ENCODE peak calls at places on chromosomes 11 and 22, in eight cellular contexts. One of them, this sample, is unnamed.
A peak's percentile ranks its signal among the peaks of the same experiment; 100 is the strongest.

GRCh38 chr11:65003282-65003681 is 6.5 kb upstream of the BATF2 start:
- DNase-seq in lower leg skin: no peak
- DNase-seq in fibroblast of the aortic adventitia: peak; percentile 52
- DNase-seq in heart right ventricle: no peak
- DNase-seq in HL-60: no peak
- DNase-seq in AG04449: no peak
- DNase-seq in fibroblast of mammary gland: peak; percentile 45
- DNase-seq in colonic mucosa: no peak
- DNase-seq in this sample: no peak

GRCh38 chr11:134652586-134653255 is 240.7 kb upstream of the B3GAT1 start:
- DNase-seq in lower leg skin: peak; percentile 48
- DNase-seq in fibroblast of the aortic adventitia: no peak
- DNase-seq in heart right ventricle: no peak
- DNase-seq in HL-60: no peak
- DNase-seq in AG04449: no peak
- DNase-seq in fibroblast of mammary gland: no peak
- DNase-seq in colonic mucosa: peak; percentile 1
- DNase-seq in this sample: no peak

GRCh38 chr11:86623041-86623621 is 49.3 kb downstream of the ME3 start:
- DNase-seq in lower leg skin: no peak
- DNase-seq in fibroblast of the aortic adventitia: no peak
- DNase-seq in heart right ventricle: no peak
- DNase-seq in HL-60: no peak
- DNase-seq in AG04449: no peak
- DNase-seq in fibroblast of mammary gland: peak; percentile 48
- DNase-seq in colonic mucosa: no peak
- DNase-seq in this sample: no peak

GRCh38 chr11:71286701-71287643 is 34.6 kb upstream of the SHANK2 start:
- DNase-seq in lower leg skin: peak; percentile 89
- DNase-seq in fibroblast of the aortic adventitia: peak; percentile 97
- DNase-seq in heart right ventricle: no peak
- DNase-seq in HL-60: no peak
- DNase-seq in AG04449: peak; percentile 96
- DNase-seq in fibroblast of mammary gland: peak; percentile 98
- DNase-seq in colonic mucosa: peak; percentile 73
- DNase-seq in this sample: peak; percentile 98

GRCh38 chr11:9601041-9601875 is 27.8 kb downstream of the WEE1 start:
- DNase-seq in lower leg skin: peak; percentile 58
- DNase-seq in fibroblast of the aortic adventitia: peak; percentile 34
- DNase-seq in heart right ventricle: no peak
- DNase-seq in HL-60: peak; percentile 94
- DNase-seq in AG04449: no peak
- DNase-seq in fibroblast of mammary gland: peak; percentile 56
- DNase-seq in colonic mucosa: peak; percentile 35
- DNase-seq in this sample: peak; percentile 45

GRCh38 chr11:20050551-20051333 is 109.5 kb downstream of the DBX1 start:
- DNase-seq in lower leg skin: no peak
- DNase-seq in fibroblast of the aortic adventitia: peak; percentile 60
- DNase-seq in heart right ventricle: no peak
- DNase-seq in HL-60: no peak
- DNase-seq in AG04449: no peak
- DNase-seq in fibroblast of mammary gland: no peak
- DNase-seq in colonic mucosa: no peak
- DNase-seq in this sample: no peak

GRCh38 chr11:121024989-121025388 is 1.1 kb downstream of the TBCEL start:
- DNase-seq in lower leg skin: no peak
- DNase-seq in fibroblast of the aortic adventitia: peak; percentile 42
- DNase-seq in heart right ventricle: no peak
- DNase-seq in HL-60: no peak
- DNase-seq in AG04449: no peak
- DNase-seq in fibroblast of mammary gland: peak; percentile 30
- DNase-seq in colonic mucosa: no peak
- DNase-seq in this sample: no peak

GRCh38 chr22:42688241-42688913 is 32.3 kb downstream of the A4GALT start:
- DNase-seq in lower leg skin: peak; percentile 97
- DNase-seq in fibroblast of the aortic adventitia: peak; percentile 98
- DNase-seq in heart right ventricle: peak; percentile 86
- DNase-seq in HL-60: no peak
- DNase-seq in AG04449: peak; percentile 60
- DNase-seq in fibroblast of mammary gland: peak; percentile 96
- DNase-seq in colonic mucosa: peak; percentile 73
- DNase-seq in this sample: peak; percentile 85

GRCh38 chr11:13983081-13983751 is 20.7 kb downstream of the SPON1 start:
- DNase-seq in lower leg skin: no peak
- DNase-seq in fibroblast of the aortic adventitia: peak; percentile 68
- DNase-seq in heart right ventricle: no peak
- DNase-seq in HL-60: no peak
- DNase-seq in AG04449: no peak
- DNase-seq in fibroblast of mammary gland: peak; percentile 63
- DNase-seq in colonic mucosa: peak; percentile 46
- DNase-seq in this sample: peak; percentile 41

GRCh38 chr11:124898711-124899110 is 1.0 kb upstream of the ROBO4 start:
- DNase-seq in lower leg skin: peak; percentile 84
- DNase-seq in fibroblast of the aortic adventitia: peak; percentile 90
- DNase-seq in heart right ventricle: peak; percentile 59
- DNase-seq in HL-60: no peak
- DNase-seq in AG04449: no peak
- DNase-seq in fibroblast of mammary gland: peak; percentile 78
- DNase-seq in colonic mucosa: no peak
- DNase-seq in this sample: peak; percentile 45

GRCh38 chr11:61507012-61507768 is 1.4 kb upstream of the LRRC10B start:
- DNase-seq in lower leg skin: no peak
- DNase-seq in fibroblast of the aortic adventitia: no peak
- DNase-seq in heart right ventricle: no peak
- DNase-seq in HL-60: no peak
- DNase-seq in AG04449: no peak
- DNase-seq in fibroblast of mammary gland: no peak
- DNase-seq in colonic mucosa: no peak
- DNase-seq in this sample: no peak

DNA sequence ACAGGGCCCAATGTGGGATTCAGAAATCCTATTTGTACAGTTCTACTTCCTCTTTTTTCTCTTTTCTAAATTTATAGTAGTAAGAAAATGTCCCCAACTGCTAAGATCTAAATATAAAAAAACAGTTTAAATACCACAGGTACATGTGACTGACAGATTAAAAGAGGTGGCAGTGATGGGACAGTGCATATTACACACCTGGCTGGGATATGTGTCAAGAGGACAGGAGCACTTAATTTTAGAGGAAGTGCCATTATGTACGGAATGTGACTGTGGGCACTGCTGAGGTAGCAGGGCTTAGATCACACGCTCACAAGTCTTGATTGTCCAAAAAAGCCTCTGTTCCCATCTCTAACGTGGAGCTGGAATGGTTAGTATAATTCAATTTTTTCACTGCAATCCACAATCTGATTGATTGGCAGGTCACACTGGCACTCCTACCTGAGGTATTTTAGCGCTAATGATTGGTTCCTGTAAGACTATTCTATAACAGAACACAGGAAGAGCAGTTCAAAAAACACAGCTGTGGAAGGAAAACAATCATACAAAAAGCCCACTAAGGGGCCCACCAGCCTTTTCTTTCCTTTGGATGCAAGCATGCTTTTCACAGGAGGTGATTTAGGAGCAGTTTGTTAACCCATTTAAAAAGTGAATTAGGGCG is 34.6 kb downstream of the APOL5 start:
- DNase-seq in lower leg skin: no peak
- DNase-seq in fibroblast of the aortic adventitia: no peak
- DNase-seq in heart right ventricle: no peak
- DNase-seq in HL-60: no peak
- DNase-seq in AG04449: no peak
- DNase-seq in fibroblast of mammary gland: no peak
- DNase-seq in colonic mucosa: no peak
- DNase-seq in this sample: no peak
- TF ChIP-seq CTCF in lower leg skin: no peak
- TF ChIP-seq CTCF in fibroblast of the aortic adventitia: no peak
- TF ChIP-seq CTCF in heart right ventricle: no peak
- TF ChIP-seq CTCF in HL-60: no peak
- TF ChIP-seq CTCF in AG04449: no peak
- TF ChIP-seq CTCF in fibroblast of mammary gland: no peak
- TF ChIP-seq CTCF in colonic mucosa: no peak
- TF ChIP-seq CTCF in this sample: no peak

GRCh38 chr22:39731881-39732555 is 161.5 kb downstream of the CACNA1I start:
- DNase-seq in lower leg skin: no peak
- DNase-seq in fibroblast of the aortic adventitia: no peak
- DNase-seq in heart right ventricle: no peak
- DNase-seq in HL-60: no peak
- DNase-seq in AG04449: no peak
- DNase-seq in fibroblast of mammary gland: no peak
- DNase-seq in colonic mucosa: no peak
- DNase-seq in this sample: no peak
- H3K4me3 ChIP-seq in lower leg skin: no peak overlapping the region
- H3K4me3 ChIP-seq in fibroblast of the aortic adventitia: no peak overlapping the region
- H3K4me3 ChIP-seq in heart right ventricle: no peak overlapping the region
- H3K4me3 ChIP-seq in HL-60: no peak overlapping the region
- H3K4me3 ChIP-seq in AG04449: no peak overlapping the region
- H3K4me3 ChIP-seq in fibroblast of mammary gland: no peak overlapping the region
- H3K4me3 ChIP-seq in colonic mucosa: no peak overlapping the region
- H3K4me3 ChIP-seq in this sample: no peak overlapping the region

GRCh38 chr11:2140411-2141400 is 1.5 kb upstream of the IGF2 start:
- DNase-seq in lower leg skin: no peak
- DNase-seq in fibroblast of the aortic adventitia: no peak
- DNase-seq in heart right ventricle: peak; percentile 13
- DNase-seq in HL-60: no peak
- DNase-seq in AG04449: no peak
- DNase-seq in fibroblast of mammary gland: no peak
- DNase-seq in colonic mucosa: no peak
- DNase-seq in this sample: no peak

GRCh38 chr11:2138075-2138435 is 1.1 kb downstream of the IGF2 start:
- DNase-seq in lower leg skin: no peak
- DNase-seq in fibroblast of the aortic adventitia: no peak
- DNase-seq in heart right ventricle: peak; percentile 20
- DNase-seq in HL-60: no peak
- DNase-seq in AG04449: no peak
- DNase-seq in fibroblast of mammary gland: no peak
- DNase-seq in colonic mucosa: no peak
- DNase-seq in this sample: no peak

GRCh38 chr11:2138436-2139117 is 612 bp downstream of the IGF2 start:
- DNase-seq in lower leg skin: no peak
- DNase-seq in fibroblast of the aortic adventitia: no peak
- DNase-seq in heart right ventricle: peak; percentile 25
- DNase-seq in HL-60: no peak
- DNase-seq in AG04449: no peak
- DNase-seq in fibroblast of mammary gland: no peak
- DNase-seq in colonic mucosa: no peak
- DNase-seq in this sample: no peak

GRCh38 chr11:2139691-2140337 is 625 bp upstream of the IGF2 start:
- DNase-seq in lower leg skin: no peak
- DNase-seq in fibroblast of the aortic adventitia: no peak
- DNase-seq in heart right ventricle: peak; percentile 20
- DNase-seq in HL-60: no peak
- DNase-seq in AG04449: no peak
- DNase-seq in fibroblast of mammary gland: no peak
- DNase-seq in colonic mucosa: no peak
- DNase-seq in this sample: no peak

DNA sequence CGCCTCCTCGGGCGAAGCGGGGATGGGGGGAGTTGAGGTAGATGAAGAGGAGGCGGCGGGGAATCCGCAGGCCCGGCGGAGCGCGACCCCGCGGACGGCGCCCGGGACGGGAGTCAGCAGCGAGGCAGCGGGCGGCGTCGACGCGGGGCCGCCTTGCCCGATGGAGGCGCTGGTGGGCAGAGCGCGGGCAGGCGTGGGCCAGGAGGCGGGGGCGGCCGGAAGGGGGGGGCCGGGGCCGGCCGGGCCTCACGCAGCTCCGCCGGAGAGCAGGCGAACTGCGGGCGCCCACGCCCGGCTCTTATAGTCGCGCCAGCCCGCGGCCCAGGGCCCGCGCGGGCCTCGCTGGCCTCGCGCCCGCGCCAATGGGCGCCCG is at the start of gene IGF2:
- DNase-seq in lower leg skin: no peak
- DNase-seq in fibroblast of the aortic adventitia: no peak
- DNase-seq in heart right ventricle: peak; percentile 41
- DNase-seq in HL-60: no peak
- DNase-seq in AG04449: no peak
- DNase-seq in fibroblast of mammary gland: no peak
- DNase-seq in colonic mucosa: no peak
- DNase-seq in this sample: no peak
- TF ChIP-seq CTCF in lower leg skin: no peak
- TF ChIP-seq CTCF in fibroblast of the aortic adventitia: no peak
- TF ChIP-seq CTCF in heart right ventricle: no peak
- TF ChIP-seq CTCF in HL-60: no peak
- TF ChIP-seq CTCF in AG04449: no peak
- TF ChIP-seq CTCF in fibroblast of mammary gland: no peak
- TF ChIP-seq CTCF in colonic mucosa: no peak
- TF ChIP-seq CTCF in this sample: no peak

DNA sequence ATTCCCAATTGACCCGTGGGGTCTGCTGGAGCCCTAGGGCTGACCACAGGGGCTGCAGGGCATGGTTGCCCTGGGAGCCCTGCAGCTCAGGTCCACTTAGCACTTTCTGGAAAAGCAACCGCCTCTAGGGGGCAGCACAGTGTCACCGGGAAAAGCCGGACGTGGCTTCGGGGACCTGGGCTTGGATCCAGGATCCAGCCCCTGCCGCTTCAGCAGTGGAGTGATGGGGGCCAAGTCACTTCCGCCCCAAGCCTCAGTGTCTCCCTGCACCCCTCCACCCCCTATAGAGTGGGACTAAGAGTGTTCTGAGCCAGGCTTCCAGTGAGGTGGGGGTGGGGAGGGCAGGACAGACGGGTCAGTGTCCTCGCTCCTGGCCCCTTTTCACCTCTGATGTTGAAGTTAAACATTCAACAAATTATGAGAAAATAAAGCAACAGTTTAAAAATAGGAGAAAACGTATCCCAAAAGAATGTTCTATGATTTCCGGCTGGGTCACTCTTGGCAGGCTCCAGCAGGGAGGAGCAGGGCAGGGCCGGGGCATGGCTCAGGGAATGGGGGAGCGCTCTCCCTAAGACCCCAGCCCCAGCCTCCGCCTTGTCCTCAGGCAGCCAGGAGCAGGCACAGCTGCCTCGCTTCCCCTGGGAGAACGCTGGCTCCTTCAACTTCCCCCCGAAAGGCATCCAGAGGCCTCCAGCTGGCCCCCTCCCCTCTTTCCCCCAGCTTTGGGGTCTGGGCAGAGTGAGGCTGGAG is 96.5 kb upstream of the FGF3 start:
- DNase-seq in lower leg skin: peak; percentile 92
- DNase-seq in fibroblast of the aortic adventitia: peak; percentile 72
- DNase-seq in heart right ventricle: peak; percentile 85
- DNase-seq in HL-60: peak; percentile 36
- DNase-seq in AG04449: no peak
- DNase-seq in fibroblast of mammary gland: peak; percentile 47
- DNase-seq in colonic mucosa: peak; percentile 87
- DNase-seq in this sample: peak; percentile 26
- H3K4me3 ChIP-seq in lower leg skin: no peak overlapping the region
- H3K4me3 ChIP-seq in fibroblast of the aortic adventitia: no peak overlapping the region
- H3K4me3 ChIP-seq in heart right ventricle: no peak overlapping the region
- H3K4me3 ChIP-seq in HL-60: no peak overlapping the region
- H3K4me3 ChIP-seq in AG04449: peak overlapping the region; percentile 3
- H3K4me3 ChIP-seq in fibroblast of mammary gland: no peak overlapping the region
- H3K4me3 ChIP-seq in colonic mucosa: no peak overlapping the region
- H3K4me3 ChIP-seq in this sample: no peak overlapping the region

This sample was measured in astrocyte of the cerebellum.